ENCODE peak calls at places on chromosome 19, in five cellular contexts. W is left ventricle myocardium inferior, X is transverse colon, S is fibroblast of pulmonary artery, N is AG09309. H is an unnamed sample.

GRCh38 chr19:19120308-19121156 is 17.7 kb downstream of the TMEM161A start:
- DNase-seq in N (no peak), S (peak), W (no peak), X (peak), H (no peak)

GRCh38 chr19:55077106-55077505 is 1.4 kb downstream of the EPS8L1 start:
- DNase-seq in S (no peak), W (no peak), X (no peak), N (no peak), H (no peak)

GRCh38 chr19:49977111-49977510 is 16.1 kb upstream of the SIGLEC11 start:
- DNase-seq in X (no peak), S (no peak), W (no peak), N (no peak), H (no peak)

GRCh38 chr19:49458567-49458903 is 5.5 kb downstream of the ALDH16A1 start:
- DNase-seq in W (no peak), X (no peak), N (no peak), S (no peak), H (no peak)

GRCh38 chr19:18898081-18898532 is 2.1 kb upstream of the CERS1 start:
- DNase-seq in S (no peak), N (no peak), X (no peak), W (no peak), H (no peak)

GRCh38 chr19:30688696-30689095 is 316.5 kb downstream of the ZNF536 start:
- DNase-seq in X (no peak), W (no peak), N (no peak), S (no peak), H (no peak)

GRCh38 chr19:39372047-39372802 is 18.7 kb downstream of the PAF1 start:
- DNase-seq in W (peak), N (peak), X (peak), S (peak), H (peak)

GRCh38 chr19:10061717-10062310 is 24.3 kb upstream of the SHFL start:
- DNase-seq in X (no peak), N (no peak), W (no peak), S (no peak), H (no peak)

GRCh38 chr19:16266586-16266942 is 58.1 kb upstream of the KLF2 start:
- DNase-seq in X (no peak), N (no peak), W (no peak), S (no peak), H (no peak)

GRCh38 chr19:42412223-42412622 is 15.0 kb downstream of the LIPE start:
- DNase-seq in W (no peak), N (no peak), X (peak), S (no peak), H (no peak)

GRCh38 chr19:22882797-22883196 is 50.7 kb downstream of the ZNF723 start:
- DNase-seq in N (no peak), X (no peak), S (peak), W (no peak), H (peak)

GRCh38 chr19:3224346-3225325 is at the start of gene CELF5:
- DNase-seq in S (peak), W (peak), N (no peak), X (peak), H (peak)
- TF ChIP-seq CTCF in S (no peak), W (peak), N (peak), X (peak), H (peak)

GRCh38 chr19:47003611-47003935 is 16.1 kb upstream of the NPAS1 start:
- DNase-seq in N (no peak), X (no peak), S (no peak), W (no peak), H (no peak)

GRCh38 chr19:47004012-47004465 is 15.6 kb upstream of the NPAS1 start:
- DNase-seq in N (no peak), W (no peak), S (no peak), X (no peak), H (no peak)

GRCh38 chr19:47002853-47003610 is 16.6 kb upstream of the NPAS1 start:
- DNase-seq in W (no peak), N (no peak), S (no peak), X (no peak), H (no peak)

GRCh38 chr19:47001584-47001983 is 18.1 kb upstream of the NPAS1 start:
- DNase-seq in W (no peak), S (no peak), N (no peak), X (no peak), H (no peak)

DNA sequence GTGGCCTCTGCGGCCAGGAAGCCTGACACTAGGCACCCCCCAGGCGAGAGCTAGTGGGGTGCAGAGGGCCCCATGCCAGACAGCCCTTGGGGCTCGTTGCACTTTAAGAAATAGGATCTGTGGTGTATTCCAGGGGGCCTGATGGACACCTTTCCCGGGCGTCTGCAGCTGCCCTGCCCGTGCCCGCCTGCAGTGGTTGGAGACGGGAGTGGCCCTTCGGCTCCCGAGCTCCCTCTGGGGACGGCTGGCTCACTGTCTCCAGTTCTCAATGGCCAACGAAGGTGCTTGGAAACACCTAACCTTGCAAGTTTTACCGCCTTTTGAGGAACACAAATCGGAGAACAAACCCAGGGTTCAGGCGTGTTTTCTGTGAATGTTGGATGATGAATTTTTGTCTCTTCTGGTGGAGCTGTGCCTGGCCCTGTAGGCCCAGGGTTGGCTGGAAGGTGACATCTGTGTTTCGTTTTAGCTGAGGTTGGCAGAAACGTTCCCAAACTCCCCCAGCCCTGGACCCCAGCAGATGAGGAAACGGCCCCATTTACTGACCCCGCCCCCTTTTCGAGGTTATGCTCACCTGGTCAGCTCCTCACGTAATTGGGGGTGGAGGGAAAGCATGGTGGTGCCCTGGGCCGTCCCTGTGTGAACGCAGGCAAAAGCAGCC is 17.4 kb upstream of the NPAS1 start:
- DNase-seq in N (no peak), S (no peak), W (no peak), X (peak), H (no peak)
- TF ChIP-seq CTCF in N (no peak), S (no peak), W (peak), X (peak), H (no peak)

GRCh38 chr19:12773571-12773970 is 1.8 kb downstream of the HOOK2 start:
- DNase-seq in S (peak), N (no peak), W (peak), X (no peak), H (peak)
- TF ChIP-seq CTCF in S (peak), N (peak), W (peak), X (no peak), H (peak)

DNA sequence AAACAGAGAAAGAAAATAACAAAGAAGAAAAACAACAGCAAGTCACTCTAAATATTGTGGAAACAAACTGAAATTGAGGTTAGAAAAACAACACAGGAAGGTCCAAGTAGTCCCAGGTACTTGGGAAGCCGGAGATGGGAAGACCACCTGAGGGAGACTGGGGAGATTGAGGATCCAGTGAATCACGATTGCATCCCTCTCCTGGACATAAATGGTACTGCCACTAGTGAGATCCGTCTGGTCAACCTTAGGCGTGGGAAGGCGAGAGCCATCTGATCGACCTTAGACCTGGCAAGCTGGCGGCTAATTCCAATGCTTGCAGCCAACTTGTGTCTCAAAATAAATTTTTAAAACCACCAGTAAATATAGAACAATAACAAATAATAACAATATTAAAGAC is 81.9 kb downstream of the ZNF726 start:
- DNase-seq in W (no peak), S (no peak), N (no peak), X (no peak), H (peak)
- TF ChIP-seq CTCF in W (peak), S (peak), N (peak), X (no peak), H (no peak)

DNA sequence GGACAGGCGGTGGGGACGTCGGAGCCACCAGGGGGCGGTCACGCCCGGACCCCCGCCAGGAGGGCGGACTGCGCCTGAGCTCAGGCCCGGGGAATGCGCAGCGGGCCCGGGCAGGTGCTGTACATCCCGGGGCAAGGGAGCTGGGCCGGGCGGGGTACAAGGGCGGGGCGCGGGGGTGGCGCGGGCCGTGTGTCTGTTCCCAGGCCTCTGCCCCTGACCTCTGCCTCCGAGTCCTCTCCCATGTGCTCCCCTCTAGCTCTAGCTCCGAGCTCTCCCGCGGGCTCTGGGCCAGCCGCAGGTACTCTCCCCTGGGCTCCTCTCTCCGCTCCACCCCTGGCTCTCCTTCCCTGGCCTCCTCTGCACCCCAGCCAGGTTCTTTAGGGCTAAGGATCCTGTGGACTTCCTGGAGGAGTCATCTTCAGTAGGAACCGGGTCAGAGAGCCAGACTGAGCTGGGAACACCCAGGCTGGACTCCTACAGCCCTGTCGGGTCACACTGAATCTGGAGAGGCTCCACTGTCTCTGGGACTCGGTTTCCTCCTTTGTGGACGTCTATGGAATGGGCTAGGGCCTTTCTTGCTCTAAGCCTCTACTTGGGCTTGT is 2.3 kb downstream of the PPP1R13L start:
- DNase-seq in W (peak), S (no peak), N (no peak), X (peak), H (peak)
- TF ChIP-seq CTCF in W (peak), S (no peak), N (peak), X (peak), H (no peak)

GRCh38 chr19:3493651-3494050 is 6.8 kb downstream of the DOHH start:
- DNase-seq in S (no peak), W (no peak), N (no peak), X (no peak), H (no peak)
- TF ChIP-seq CTCF in S (no peak), W (no peak), N (no peak), X (no peak), H (no peak)

GRCh38 chr19:5762608-5763217 is 21.8 kb downstream of the PRR22 start:
- DNase-seq in X (no peak), S (no peak), W (no peak), N (no peak), H (no peak)

GRCh38 chr19:5767949-5768348 is 16.6 kb downstream of the PRR22 start:
- DNase-seq in S (no peak), X (no peak), W (no peak), N (no peak), H (no peak)

DNA sequence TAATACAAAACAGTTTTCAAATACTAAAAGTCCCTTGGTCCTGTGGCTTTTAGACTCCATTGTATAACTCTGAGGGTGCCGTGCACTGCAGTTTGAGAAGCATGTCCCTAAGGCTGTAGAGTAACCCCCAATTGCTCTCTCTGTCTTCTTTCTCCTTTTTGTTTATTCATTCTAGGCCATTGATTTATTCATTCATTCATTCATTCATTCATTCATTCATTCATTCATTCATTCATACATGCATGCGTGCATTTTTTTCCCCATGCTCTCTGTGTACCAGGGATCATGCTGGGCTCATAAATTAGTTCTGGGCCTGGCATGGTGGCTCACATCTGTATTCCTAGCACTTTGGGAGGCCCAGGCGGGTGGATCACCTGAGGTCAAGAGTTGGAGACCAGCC is 19.3 kb downstream of the PRR22 start:
- DNase-seq in N (no peak), S (no peak), X (no peak), W (no peak), H (no peak)
- TF ChIP-seq CTCF in N (no peak), S (no peak), X (no peak), W (no peak), H (no peak)

GRCh38 chr19:51084505-51084904 is 1.8 kb upstream of the KLK14 start:
- DNase-seq in S (no peak), X (no peak), N (no peak), W (no peak), H (no peak)
- TF ChIP-seq CTCF in S (no peak), X (no peak), N (no peak), W (no peak), H (no peak)

GRCh38 chr19:7926727-7927604 is 1.0 kb upstream of the CTXN1 start:
- DNase-seq in S (no peak), X (no peak), W (no peak), N (no peak), H (no peak)

GRCh38 chr19:7924651-7925170 is 1.2 kb downstream of the CTXN1 start:
- DNase-seq in W (no peak), N (no peak), X (no peak), S (no peak), H (no peak)

GRCh38 chr19:7925171-7925837 is 631 bp downstream of the CTXN1 start:
- DNase-seq in W (peak), N (no peak), X (peak), S (peak), H (peak)

GRCh38 chr19:7927605-7928333 is 1.8 kb upstream of the CTXN1 start:
- DNase-seq in W (no peak), N (no peak), X (no peak), S (no peak), H (no peak)

GRCh38 chr19:7926021-7926726 is at the start of gene CTXN1:
- DNase-seq in W (peak), S (peak), N (no peak), X (peak), H (peak)
- TF ChIP-seq CTCF in W (no peak), S (no peak), N (no peak), X (peak), H (no peak)

DNA sequence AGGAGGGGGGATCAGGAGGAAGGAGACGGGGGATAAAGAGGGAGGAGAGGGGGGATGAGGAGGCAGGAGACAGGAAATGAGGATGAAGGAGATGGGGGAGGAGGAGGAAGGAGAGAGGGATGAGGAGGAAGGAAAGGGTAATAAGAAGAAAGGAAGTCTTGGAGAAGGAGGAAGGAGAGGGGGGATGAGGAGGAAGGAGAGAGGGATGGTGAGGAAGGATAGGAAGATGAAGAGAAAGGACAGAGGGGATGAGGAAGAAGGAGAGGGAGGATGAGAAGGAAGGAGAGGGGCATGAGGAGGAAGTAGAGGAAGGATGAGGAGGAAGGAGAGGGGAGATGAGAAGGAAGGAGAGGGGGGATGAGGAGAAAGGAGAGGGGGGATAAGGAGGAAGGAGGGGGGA is 13.0 kb upstream of the VSTM2B start:
- DNase-seq in X (no peak), W (no peak), S (no peak), N (no peak), H (no peak)
- TF ChIP-seq CTCF in X (no peak), W (no peak), S (no peak), N (no peak), H (no peak)

H was measured in MCF 10A.